ENCODE peak calls at places on chromosomes 5 and 9, in eight cellular contexts. X, D, F, A, J, U, V and G are unnamed samples.

GRCh38 chr9:95822583-95823431 is 52.7 kb upstream of the ERCC6L2 start:
- DNase-seq in X (peak), D (peak), F (no peak), A (peak), J (no peak), U (no peak), V (peak), G (peak)

GRCh38 chr9:88748566-88749238 is 213.7 kb downstream of the NXNL2 start:
- DNase-seq in X (peak), D (no peak), F (no peak), A (peak), J (peak), U (peak), V (peak), G (no peak)

GRCh38 chr9:80072406-80072805 is 500.6 kb downstream of the TLE4 start:
- DNase-seq in X (no peak), D (no peak), F (no peak), A (no peak), J (no peak), U (no peak), V (no peak), G (no peak)

GRCh38 chr5:181170237-181170830 is 22.9 kb downstream of the OR2V2 start:
- DNase-seq in X (no peak), D (no peak), F (no peak), A (no peak), J (no peak), U (no peak), V (peak), G (no peak)

GRCh38 chr9:130446111-130446861 is 1.5 kb downstream of the ASS1 start:
- DNase-seq in X (peak), D (no peak), F (no peak), A (peak), J (peak), U (peak), V (peak), G (peak)

GRCh38 chr9:97808972-97809371 is 44.1 kb upstream of the FOXE1 start:
- DNase-seq in X (no peak), D (no peak), F (no peak), A (no peak), J (no peak), U (no peak), V (no peak), G (peak)

GRCh38 chr5:72300590-72301339 is 19.3 kb downstream of the MRPS27 start:
- DNase-seq in X (no peak), D (no peak), F (no peak), A (no peak), J (no peak), U (no peak), V (peak), G (no peak)

GRCh38 chr9:78131969-78132687 is 100.5 kb upstream of the GNAQ start:
- DNase-seq in X (peak), D (no peak), F (no peak), A (peak), J (no peak), U (no peak), V (peak), G (peak)

GRCh38 chr9:108704156-108704852 is 151.5 kb downstream of the ACTL7B start:
- DNase-seq in X (peak), D (no peak), F (no peak), A (peak), J (no peak), U (no peak), V (peak), G (peak)

GRCh38 chr5:66744040-66744439 is 147.8 kb downstream of the MAST4 start:
- DNase-seq in X (peak), D (no peak), F (no peak), A (peak), J (no peak), U (no peak), V (peak), G (peak)

GRCh38 chr9:31519011-31519410 is 865.4 kb upstream of the ACO1 start:
- DNase-seq in X (peak), D (no peak), F (no peak), A (no peak), J (no peak), U (no peak), V (no peak), G (peak)

GRCh38 chr5:74212336-74212735 is 428.2 kb downstream of the ENC1 start:
- DNase-seq in X (peak), D (peak), F (no peak), A (no peak), J (no peak), U (no peak), V (peak), G (peak)

GRCh38 chr5:38938424-38938823 is 92.6 kb downstream of the OSMR start:
- DNase-seq in X (peak), D (no peak), F (no peak), A (peak), J (no peak), U (no peak), V (no peak), G (no peak)

GRCh38 chr5:38932854-38933408 is 87.1 kb downstream of the OSMR start:
- DNase-seq in X (no peak), D (no peak), F (no peak), A (no peak), J (no peak), U (no peak), V (no peak), G (no peak)

GRCh38 chr5:38935437-38935836 is 89.6 kb downstream of the OSMR start:
- DNase-seq in X (no peak), D (no peak), F (no peak), A (no peak), J (no peak), U (no peak), V (no peak), G (no peak)

GRCh38 chr5:38940230-38940858 is 94.5 kb downstream of the OSMR start:
- DNase-seq in X (no peak), D (no peak), F (no peak), A (no peak), J (no peak), U (no peak), V (no peak), G (no peak)

GRCh38 chr5:38936269-38936668 is 90.5 kb downstream of the OSMR start:
- DNase-seq in X (no peak), D (no peak), F (no peak), A (no peak), J (no peak), U (no peak), V (no peak), G (no peak)
- TF ChIP-seq CTCF in X (no peak), D (no peak), F (no peak), A (no peak), J (no peak), U (no peak), V (no peak), G (no peak)

DNA sequence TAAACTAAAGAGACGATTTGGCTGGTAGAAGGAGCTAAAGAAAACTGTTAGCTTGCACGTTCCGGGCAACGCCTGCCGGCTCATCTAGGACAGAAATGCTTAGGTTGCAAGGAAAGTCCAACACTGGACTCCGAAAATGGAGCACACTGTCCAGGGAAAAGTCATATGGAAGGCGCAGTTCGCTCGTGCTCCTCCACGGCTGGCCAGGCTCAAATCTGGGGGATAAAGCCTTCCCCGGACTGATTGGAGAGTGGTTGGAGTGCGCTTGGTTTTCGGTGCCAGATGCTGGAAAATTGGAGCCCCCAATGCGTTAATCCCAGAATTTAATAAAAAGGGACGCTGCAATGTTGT is 947 bp downstream of the CDH6 start:
- DNase-seq in X (peak), D (no peak), F (no peak), A (peak), J (no peak), U (no peak), V (peak), G (peak)
- H3K4me3 ChIP-seq in X (peak), D (no peak), F (no peak), A (peak), J (peak), U (peak), V (peak), G (peak)

DNA sequence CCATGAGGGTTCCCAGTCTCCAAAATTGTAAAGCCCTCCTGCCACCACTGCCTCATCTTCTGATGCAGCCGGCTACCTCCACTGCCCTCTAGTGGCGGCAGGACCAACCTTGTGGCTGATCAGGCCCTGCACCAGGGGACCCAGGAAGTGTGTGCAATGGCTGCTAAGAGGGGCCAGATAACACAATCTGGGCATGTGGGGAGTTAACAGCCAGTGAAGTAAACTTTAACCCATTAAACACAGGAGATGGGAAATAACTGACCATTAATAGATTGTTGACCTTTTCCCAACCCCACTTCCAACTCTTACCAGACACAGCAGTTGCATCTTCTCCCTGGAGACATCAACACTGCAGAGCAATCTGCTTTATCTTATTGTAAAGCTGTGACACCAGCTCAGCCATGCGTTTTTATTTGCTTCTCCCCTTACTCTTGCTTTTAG is 63.3 kb downstream of the FREM1 start:
- DNase-seq in X (peak), D (peak), F (peak), A (peak), J (peak), U (peak), V (peak), G (peak)
- TF ChIP-seq CTCF in X (peak), D (peak), F (peak), A (peak), J (peak), U (peak), V (peak), G (peak)

GRCh38 chr5:134387443-134387842 is 16.1 kb downstream of the UBE2B start:
- DNase-seq in X (no peak), D (no peak), F (no peak), A (no peak), J (no peak), U (no peak), V (no peak), G (no peak)

GRCh38 chr5:134380367-134380766 is 9.0 kb downstream of the UBE2B start:
- DNase-seq in X (no peak), D (no peak), F (no peak), A (no peak), J (no peak), U (no peak), V (no peak), G (no peak)

DNA sequence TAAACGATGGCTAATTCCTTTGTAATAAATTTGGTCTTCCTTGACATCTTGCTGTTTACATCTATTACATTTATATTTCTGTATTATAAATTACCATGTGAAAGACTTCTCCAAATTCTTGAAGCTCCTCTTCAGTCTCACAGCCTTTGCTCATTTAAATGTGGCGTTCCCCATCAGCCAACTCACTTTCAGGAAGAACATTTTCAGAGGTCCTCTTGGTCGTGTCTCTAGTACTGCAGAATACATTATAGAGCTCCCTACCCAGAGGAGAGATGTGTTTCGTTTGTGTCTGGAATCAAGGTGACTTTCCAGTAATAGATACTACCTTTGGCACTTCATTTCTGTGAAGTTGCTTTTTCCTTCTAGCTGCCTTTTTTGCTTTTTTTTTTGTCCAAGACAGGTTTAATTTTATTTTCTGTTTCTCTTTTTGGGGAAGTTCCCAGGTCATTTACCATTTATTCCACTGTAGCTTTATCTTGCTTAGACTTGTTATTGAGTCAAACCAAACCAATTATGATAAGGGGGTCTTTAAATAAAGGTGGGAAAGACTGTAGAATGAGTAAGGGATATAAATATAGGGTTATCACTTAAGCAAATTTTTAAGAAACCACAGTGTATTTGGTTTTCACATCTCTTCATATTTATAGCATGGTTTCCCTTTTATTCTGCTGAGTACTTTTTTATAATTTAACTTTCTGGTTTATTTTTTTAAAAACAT is 12.8 kb downstream of the UBE2B start:
- DNase-seq in X (no peak), D (no peak), F (no peak), A (no peak), J (no peak), U (no peak), V (no peak), G (no peak)
- H3K4me3 ChIP-seq in X (no peak), D (no peak), F (no peak), A (no peak), J (no peak), U (no peak), V (no peak), G (no peak)

DNA sequence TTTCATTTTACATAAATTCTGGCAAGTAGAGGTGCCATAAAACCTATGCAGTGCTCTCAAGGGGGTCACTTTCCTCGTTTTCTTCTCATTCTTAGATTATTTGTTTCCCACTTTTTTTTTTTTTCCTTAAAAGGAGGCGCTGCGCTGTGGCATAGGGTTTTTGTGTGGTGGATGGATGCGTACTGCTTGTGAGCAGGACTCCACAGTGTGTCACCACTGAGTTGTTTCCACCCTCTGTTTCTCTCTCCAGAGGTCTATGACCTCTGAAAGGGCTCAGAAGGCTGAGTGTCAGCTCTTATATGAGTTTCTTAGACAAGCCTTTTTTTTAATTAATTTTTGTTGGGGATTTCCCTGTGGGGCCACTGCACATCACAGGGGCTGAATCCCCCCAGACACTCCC is 13.6 kb upstream of the CLTB start:
- DNase-seq in X (no peak), D (no peak), F (no peak), A (no peak), J (no peak), U (no peak), V (peak), G (no peak)
- TF ChIP-seq CTCF in X (peak), D (no peak), F (no peak), A (no peak), J (no peak), U (no peak), V (no peak), G (no peak)

DNA sequence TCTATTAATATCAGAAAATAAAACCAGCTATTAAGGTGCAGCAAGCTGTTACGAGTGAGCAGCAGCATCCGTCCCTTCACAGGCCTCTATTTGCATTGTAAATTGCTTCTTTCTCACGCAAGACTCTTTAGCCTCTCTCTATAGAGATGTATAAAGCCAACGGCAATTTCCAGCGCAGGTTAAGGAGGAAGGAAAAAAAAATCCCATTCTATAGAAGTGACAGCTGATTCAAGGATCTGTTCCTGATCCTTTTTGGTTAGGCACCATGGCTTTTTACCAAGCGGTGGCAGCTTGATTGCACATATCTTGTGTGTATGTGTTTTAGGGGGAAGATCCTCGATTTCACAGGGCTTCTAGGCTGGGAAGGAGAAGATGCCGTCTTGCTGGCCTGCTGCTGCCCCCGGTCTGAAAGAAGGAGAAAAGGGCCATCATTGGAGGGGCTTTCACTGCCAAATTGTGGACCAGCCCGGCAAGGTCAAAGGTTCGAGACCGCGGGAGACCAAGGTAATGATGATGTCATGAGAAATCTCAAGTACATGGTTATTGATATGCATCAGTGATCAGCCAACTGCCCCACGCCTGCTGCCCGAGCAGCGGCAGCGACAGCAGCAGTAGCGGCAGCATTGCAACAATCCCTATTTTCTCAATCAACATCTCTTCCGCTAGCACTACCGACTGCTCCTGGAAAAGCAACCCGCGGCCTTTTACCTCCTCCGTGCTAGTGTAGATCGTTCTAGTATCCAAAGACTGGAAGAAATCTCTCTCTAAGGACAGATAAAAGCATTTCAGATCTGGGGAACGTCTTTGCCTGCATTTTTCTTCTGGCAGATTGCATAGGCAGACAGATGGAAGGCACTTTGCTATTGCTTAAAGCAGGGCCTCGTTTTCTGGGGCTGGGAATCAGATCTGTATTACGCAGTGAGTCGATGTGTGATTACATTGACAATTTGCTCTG is 215.5 kb downstream of the MEF2C start:
- DNase-seq in X (no peak), D (no peak), F (no peak), A (peak), J (no peak), U (no peak), V (no peak), G (no peak)
- H3K4me3 ChIP-seq in X (peak), D (no peak), F (peak), A (peak), J (peak), U (peak), V (peak), G (no peak)

DNA sequence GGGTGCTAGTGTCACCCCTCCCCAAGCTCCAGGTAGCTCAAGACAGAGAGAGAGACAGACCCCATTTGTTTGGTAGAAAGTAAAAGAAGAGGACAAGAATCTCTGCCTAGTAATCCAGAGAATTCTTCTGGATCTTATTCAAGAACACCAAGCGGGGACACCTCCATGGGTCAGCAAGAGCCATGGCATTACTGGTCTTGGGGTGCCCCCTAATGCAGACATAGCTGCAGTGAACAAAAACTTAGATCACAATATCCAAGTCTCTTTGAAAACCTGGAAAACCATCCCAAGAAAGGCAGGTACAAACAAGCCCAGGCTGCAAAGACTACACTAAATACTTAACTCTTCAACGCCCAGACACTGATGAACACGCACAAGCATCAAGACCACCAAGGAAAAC is 29.9 kb upstream of the PDE4D start:
- DNase-seq in X (peak), D (no peak), F (no peak), A (no peak), J (no peak), U (no peak), V (peak), G (peak)
- TF ChIP-seq CTCF in X (peak), D (no peak), F (peak), A (no peak), J (no peak), U (peak), V (peak), G (no peak)

GRCh38 chr5:59093329-59093728 is 510.5 kb downstream of the RAB3C start:
- DNase-seq in X (peak), D (no peak), F (no peak), A (no peak), J (no peak), U (no peak), V (peak), G (no peak)
- H3K4me3 ChIP-seq in X (no peak), D (no peak), F (no peak), A (no peak), J (peak), U (peak), V (no peak), G (no peak)

DNA sequence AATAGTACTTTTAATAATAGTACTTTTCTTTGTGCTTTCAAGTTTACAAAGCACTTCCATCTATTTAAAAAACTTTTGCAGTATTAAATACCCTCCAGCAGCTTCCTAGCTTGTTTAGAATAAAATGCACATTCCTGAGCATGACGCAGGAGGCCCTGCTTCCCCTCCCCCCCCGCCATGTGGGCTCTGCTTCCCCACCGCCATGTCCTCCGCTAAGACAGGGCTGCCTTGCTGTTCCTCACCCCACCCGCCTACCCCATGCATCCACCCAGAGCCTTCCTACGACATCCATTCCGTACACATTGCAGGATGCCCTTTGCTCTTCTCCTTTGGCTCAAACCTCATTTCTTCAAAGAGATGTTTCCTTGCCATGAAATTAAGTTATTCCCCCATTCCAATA is 205.9 kb upstream of the MSX2 start:
- DNase-seq in X (no peak), D (no peak), F (no peak), A (no peak), J (no peak), U (no peak), V (no peak), G (no peak)
- TF ChIP-seq CTCF in X (no peak), D (no peak), F (no peak), A (no peak), J (no peak), U (no peak), V (no peak), G (no peak)

DNA sequence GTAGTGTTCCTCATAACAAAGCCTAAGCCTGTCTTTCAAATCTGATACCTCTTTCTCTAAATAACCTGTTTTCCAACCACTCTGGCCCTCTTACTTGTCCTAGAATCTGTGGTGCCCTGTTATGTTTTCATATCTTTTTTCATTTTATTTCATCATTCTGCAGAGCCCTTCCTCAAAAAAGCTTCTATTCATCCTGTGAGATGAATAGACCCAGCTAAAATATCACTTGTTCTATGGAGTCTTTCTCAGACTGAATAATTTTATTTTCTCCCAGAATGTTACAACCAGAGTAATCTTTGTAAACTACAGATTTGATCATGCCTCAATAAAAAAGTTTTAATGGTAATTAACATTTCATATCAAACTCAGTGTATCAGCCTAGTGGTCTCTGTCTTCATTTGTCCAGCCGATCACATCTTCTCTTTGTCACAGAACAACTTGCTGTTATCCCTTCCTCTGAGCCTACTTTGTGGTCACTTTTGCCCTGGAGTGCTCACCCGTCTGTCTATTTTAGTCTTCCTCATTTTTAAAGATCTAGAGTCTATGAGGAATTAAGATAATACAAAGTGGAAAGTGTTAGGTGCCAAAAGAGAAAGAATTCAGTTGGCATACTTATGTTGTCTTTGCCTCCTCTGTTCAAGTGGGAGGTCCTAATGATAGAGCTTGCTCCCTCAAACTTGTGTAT is 77.8 kb downstream of the ZCCHC7 start:
- DNase-seq in X (no peak), D (no peak), F (no peak), A (no peak), J (no peak), U (no peak), V (no peak), G (no peak)
- H3K4me3 ChIP-seq in X (no peak), D (no peak), F (no peak), A (no peak), J (no peak), U (no peak), V (no peak), G (no peak)